ENCODE peak calls at places on chromosome 1, in five cellular contexts. V is stimulated activated CD4-positive, alpha-beta T cell treated with anti-CD3 and anti-CD28 coated beads, Interleukin-1b, Interleukin-23, amount 100 ng/mL, for 4 hours; B is progenitor cell of endocrine pancreas; N is COR-L47; X is breast epithelium. Q is an unnamed sample.

GRCh38 chr1:211305044-211305443 is 21.6 kb upstream of the TRAF5 start:
- DNase-seq in V (no peak), B (no peak), N (no peak), X (no peak), Q (no peak)

GRCh38 chr1:55055951-55056631 is 16.7 kb downstream of the PCSK9 start:
- DNase-seq in V (no peak), B (no peak), N (no peak), X (peak), Q (no peak)

GRCh38 chr1:95230768-95231191 is 3.2 kb upstream of the RWDD3 start:
- DNase-seq in V (no peak), B (no peak), N (no peak), X (no peak), Q (no peak)

GRCh38 chr1:215824245-215824644 is 257.1 kb downstream of the KCTD3 start:
- DNase-seq in V (no peak), B (no peak), N (peak), X (no peak), Q (no peak)

GRCh38 chr1:93519196-93519825 is 71.4 kb downstream of the FNBP1L start:
- DNase-seq in V (no peak), B (no peak), N (no peak), X (no peak), Q (no peak)

GRCh38 chr1:59976194-59977074 is 49.9 kb upstream of the CYP2J2 start:
- DNase-seq in V (peak), B (peak), N (peak), X (peak), Q (peak)

GRCh38 chr1:119767486-119767885 is 1.2 kb downstream of the HMGCS2 start:
- DNase-seq in V (no peak), B (no peak), N (no peak), X (no peak), Q (no peak)

GRCh38 chr1:10896673-10897072 is 100.2 kb upstream of the CASZ1 start:
- DNase-seq in V (no peak), B (no peak), N (no peak), X (no peak), Q (no peak)

GRCh38 chr1:20708057-20708456 is 9.8 kb downstream of the KIF17 start:
- DNase-seq in V (no peak), B (no peak), N (no peak), X (no peak), Q (no peak)

GRCh38 chr1:3632298-3632697 is 7.5 kb downstream of the TPRG1L start:
- DNase-seq in V (no peak), B (no peak), N (no peak), X (no peak), Q (no peak)

GRCh38 chr1:160438935-160439334 is 38.6 kb downstream of the VANGL2 start:
- DNase-seq in V (no peak), B (no peak), N (no peak), X (no peak), Q (no peak)

GRCh38 chr1:218942421-218942820 is 231.3 kb upstream of the LYPLAL1 start:
- DNase-seq in V (no peak), B (no peak), N (no peak), X (no peak), Q (no peak)

GRCh38 chr1:202210370-202210769 is 16.8 kb downstream of the LGR6 start:
- DNase-seq in V (no peak), B (no peak), N (peak), X (no peak), Q (no peak)

GRCh38 chr1:196538473-196538872 is 69.8 kb downstream of the KCNT2 start:
- DNase-seq in V (no peak), B (no peak), N (no peak), X (no peak), Q (no peak)

GRCh38 chr1:232084584-232085223 is 458.1 kb downstream of the DISC1 start:
- DNase-seq in V (no peak), B (peak), N (no peak), X (no peak), Q (no peak)

GRCh38 chr1:31396633-31397351 is 16.2 kb upstream of the SERINC2 start:
- DNase-seq in V (no peak), B (no peak), N (no peak), X (no peak), Q (no peak)

GRCh38 chr1:178389441-178389840 is 107.3 kb downstream of the CLEC20A start:
- DNase-seq in V (no peak), B (no peak), N (no peak), X (no peak), Q (no peak)

GRCh38 chr1:231958448-231958847 is 331.9 kb downstream of the DISC1 start:
- DNase-seq in V (no peak), B (no peak), N (no peak), X (no peak), Q (no peak)

GRCh38 chr1:193729429-193729828 is 543.0 kb upstream of the B3GALT2 start:
- DNase-seq in V (no peak), B (no peak), N (no peak), X (no peak), Q (peak)

GRCh38 chr1:94095744-94096469 is 25.0 kb downstream of the ABCA4 start:
- DNase-seq in V (no peak), B (no peak), N (no peak), X (no peak), Q (no peak)

GRCh38 chr1:233328661-233329498 is 1.4 kb downstream of the MAP3K21 start:
- DNase-seq in V (no peak), B (peak), N (no peak), X (no peak), Q (peak)

GRCh38 chr1:53175302-53175913 is 21.2 kb upstream of the CPT2 start:
- DNase-seq in V (no peak), B (no peak), N (no peak), X (no peak), Q (no peak)

GRCh38 chr1:47644216-47644581 is 206.4 kb downstream of the FOXD2 start:
- DNase-seq in V (no peak), B (no peak), N (no peak), X (no peak), Q (no peak)

GRCh38 chr1:235946570-235946981 is 79.9 kb upstream of the LYST start:
- DNase-seq in V (no peak), B (no peak), N (no peak), X (no peak), Q (no peak)

GRCh38 chr1:6497215-6497866 is 5.9 kb upstream of the PLEKHG5 start:
- DNase-seq in V (peak), B (no peak), N (peak), X (no peak), Q (no peak)

GRCh38 chr1:24575905-24576587 is 20.2 kb downstream of the NCMAP start:
- DNase-seq in V (no peak), B (no peak), N (no peak), X (no peak), Q (no peak)

GRCh38 chr1:198528376-198528775 is 12.1 kb downstream of the ATP6V1G3 start:
- DNase-seq in V (no peak), B (no peak), N (no peak), X (no peak), Q (no peak)

GRCh38 chr1:201461783-201462441 is 7.1 kb downstream of the PHLDA3 start:
- DNase-seq in V (no peak), B (no peak), N (no peak), X (peak), Q (no peak)

GRCh38 chr1:205918955-205919746 is 24.1 kb downstream of the SLC26A9 start:
- DNase-seq in V (peak), B (peak), N (peak), X (peak), Q (peak)

GRCh38 chr1:34865981-34866761 is 6.6 kb upstream of the SMIM12 start:
- DNase-seq in V (peak), B (peak), N (no peak), X (peak), Q (peak)

GRCh38 chr1:42105025-42105424 is 48.2 kb upstream of the GUCA2B start:
- DNase-seq in V (no peak), B (no peak), N (no peak), X (no peak), Q (no peak)

GRCh38 chr1:43883321-43883720 is 50.3 kb upstream of the ARTN start:
- DNase-seq in V (no peak), B (no peak), N (peak), X (no peak), Q (peak)

GRCh38 chr1:17507916-17508315 is 31.6 kb upstream of the ARHGEF10L start:
- DNase-seq in V (no peak), B (no peak), N (no peak), X (no peak), Q (no peak)

GRCh38 chr1:199040499-199040898 is 401.7 kb downstream of the PTPRC start:
- DNase-seq in V (no peak), B (no peak), N (no peak), X (no peak), Q (no peak)

GRCh38 chr1:117607471-117607870 is 1.6 kb downstream of the TENT5C start:
- DNase-seq in V (peak), B (no peak), N (no peak), X (no peak), Q (no peak)